ENCODE peak calls at places on chromosomes 16 and 17, in eight cellular contexts. One of them, this sample, is unnamed.

GRCh38 chr16:81901483-81901882 is 109.8 kb downstream of the SDR42E1 start:
- DNase-seq in NCI-H510A treated with DMSO at 0.1 percent for 48 hours: no peak
- DNase-seq in tibial nerve: no peak
- DNase-seq in mesendoderm: no peak
- DNase-seq in activated CD4-positive, alpha-beta T cell treated with anti-CD3 and anti-CD28 coated beads for 24 hours: no peak
- DNase-seq in AG09319: no peak
- DNase-seq in T-helper 22 cell: no peak
- DNase-seq in fibroblast of lung: peak; percentile 54
- DNase-seq in this sample: peak; percentile 46

GRCh38 chr16:14634389-14634725 is 1.6 kb downstream of the BFAR start:
- DNase-seq in NCI-H510A treated with DMSO at 0.1 percent for 48 hours: no peak
- DNase-seq in tibial nerve: no peak
- DNase-seq in mesendoderm: no peak
- DNase-seq in activated CD4-positive, alpha-beta T cell treated with anti-CD3 and anti-CD28 coated beads for 24 hours: no peak
- DNase-seq in AG09319: no peak
- DNase-seq in T-helper 22 cell: no peak
- DNase-seq in fibroblast of lung: no peak
- DNase-seq in this sample: no peak

GRCh38 chr17:80919331-80920284 is 72.0 kb upstream of the CHMP6 start:
- DNase-seq in NCI-H510A treated with DMSO at 0.1 percent for 48 hours: no peak
- DNase-seq in tibial nerve: no peak
- DNase-seq in mesendoderm: no peak
- DNase-seq in activated CD4-positive, alpha-beta T cell treated with anti-CD3 and anti-CD28 coated beads for 24 hours: no peak
- DNase-seq in AG09319: no peak
- DNase-seq in T-helper 22 cell: no peak
- DNase-seq in fibroblast of lung: no peak
- DNase-seq in this sample: no peak

GRCh38 chr17:50688168-50688719 is 19.5 kb downstream of the ANKRD40 start:
- DNase-seq in NCI-H510A treated with DMSO at 0.1 percent for 48 hours: no peak
- DNase-seq in tibial nerve: no peak
- DNase-seq in mesendoderm: no peak
- DNase-seq in activated CD4-positive, alpha-beta T cell treated with anti-CD3 and anti-CD28 coated beads for 24 hours: no peak
- DNase-seq in AG09319: no peak
- DNase-seq in T-helper 22 cell: no peak
- DNase-seq in fibroblast of lung: no peak
- DNase-seq in this sample: no peak

GRCh38 chr16:26816885-26817571 is 249.7 kb upstream of the C16orf82 start:
- DNase-seq in NCI-H510A treated with DMSO at 0.1 percent for 48 hours: no peak
- DNase-seq in tibial nerve: no peak
- DNase-seq in mesendoderm: no peak
- DNase-seq in activated CD4-positive, alpha-beta T cell treated with anti-CD3 and anti-CD28 coated beads for 24 hours: no peak
- DNase-seq in AG09319: no peak
- DNase-seq in T-helper 22 cell: no peak
- DNase-seq in fibroblast of lung: peak; percentile 82
- DNase-seq in this sample: peak; percentile 23

GRCh38 chr17:32275060-32276042 is 9.7 kb downstream of the RHBDL3 start:
- DNase-seq in NCI-H510A treated with DMSO at 0.1 percent for 48 hours: no peak
- DNase-seq in tibial nerve: no peak
- DNase-seq in mesendoderm: peak; percentile 92
- DNase-seq in activated CD4-positive, alpha-beta T cell treated with anti-CD3 and anti-CD28 coated beads for 24 hours: no peak
- DNase-seq in AG09319: no peak
- DNase-seq in T-helper 22 cell: no peak
- DNase-seq in fibroblast of lung: peak; percentile 83
- DNase-seq in this sample: peak; percentile 85

GRCh38 chr17:6098050-6098449 is 27.9 kb downstream of the WSCD1 start:
- DNase-seq in NCI-H510A treated with DMSO at 0.1 percent for 48 hours: no peak
- DNase-seq in tibial nerve: no peak
- DNase-seq in mesendoderm: no peak
- DNase-seq in activated CD4-positive, alpha-beta T cell treated with anti-CD3 and anti-CD28 coated beads for 24 hours: no peak
- DNase-seq in AG09319: no peak
- DNase-seq in T-helper 22 cell: no peak
- DNase-seq in fibroblast of lung: no peak
- DNase-seq in this sample: no peak

GRCh38 chr17:4004517-4005295 is 40.5 kb upstream of the ATP2A3 start:
- DNase-seq in NCI-H510A treated with DMSO at 0.1 percent for 48 hours: peak; percentile 79
- DNase-seq in tibial nerve: no peak
- DNase-seq in mesendoderm: peak; percentile 82
- DNase-seq in activated CD4-positive, alpha-beta T cell treated with anti-CD3 and anti-CD28 coated beads for 24 hours: peak; percentile 47
- DNase-seq in AG09319: no peak
- DNase-seq in T-helper 22 cell: peak; percentile 29
- DNase-seq in fibroblast of lung: peak; percentile 22
- DNase-seq in this sample: peak; percentile 33

GRCh38 chr16:89007371-89008249 is 30.6 kb upstream of the CBFA2T3 start:
- DNase-seq in NCI-H510A treated with DMSO at 0.1 percent for 48 hours: no peak
- DNase-seq in tibial nerve: no peak
- DNase-seq in mesendoderm: no peak
- DNase-seq in activated CD4-positive, alpha-beta T cell treated with anti-CD3 and anti-CD28 coated beads for 24 hours: no peak
- DNase-seq in AG09319: no peak
- DNase-seq in T-helper 22 cell: no peak
- DNase-seq in fibroblast of lung: no peak
- DNase-seq in this sample: no peak

GRCh38 chr17:6361733-6362132 is 73.2 kb downstream of the AIPL1 start:
- DNase-seq in NCI-H510A treated with DMSO at 0.1 percent for 48 hours: no peak
- DNase-seq in tibial nerve: no peak
- DNase-seq in mesendoderm: peak; percentile 53
- DNase-seq in activated CD4-positive, alpha-beta T cell treated with anti-CD3 and anti-CD28 coated beads for 24 hours: no peak
- DNase-seq in AG09319: no peak
- DNase-seq in T-helper 22 cell: no peak
- DNase-seq in fibroblast of lung: no peak
- DNase-seq in this sample: no peak

This sample was measured in astrocyte of the spinal cord.